ENCODE peak calls at places on chromosomes 6 and 20, in five cellular contexts. N is tibial artery, T is adipocyte, P is GM12865, E is adrenal gland. M is an unnamed sample.

GRCh38 chr6:38701551-38701950 is 1.4 kb downstream of the GLO1 start:
- DNase-seq in N (no peak), T (no peak), P (no peak), E (no peak), M (no peak)

GRCh38 chr20:21808863-21809664 is 103.6 kb downstream of the PAX1 start:
- DNase-seq in N (peak), T (no peak), P (peak), E (peak), M (peak)

GRCh38 chr6:132364249-132364648 is 37.0 kb downstream of the MOXD1 start:
- DNase-seq in N (no peak), T (no peak), P (no peak), E (no peak), M (no peak)

GRCh38 chr6:28568515-28569108 is 42.9 kb downstream of the GPX5 start:
- DNase-seq in N (no peak), T (no peak), P (peak), E (no peak), M (no peak)

GRCh38 chr6:938271-939046 is 245.5 kb upstream of the EXOC2 start:
- DNase-seq in N (no peak), T (no peak), P (no peak), E (no peak), M (no peak)

GRCh38 chr20:12966468-12967085 is 42.2 kb upstream of the SPTLC3 start:
- DNase-seq in N (no peak), T (peak), P (no peak), E (no peak), M (no peak)

GRCh38 chr6:159039885-159040258 is 4.9 kb downstream of the TAGAP start:
- DNase-seq in N (no peak), T (no peak), P (no peak), E (no peak), M (no peak)

GRCh38 chr6:167572841-167573271 is 248.0 kb downstream of the TTLL2 start:
- DNase-seq in N (no peak), T (no peak), P (no peak), E (no peak), M (no peak)

GRCh38 chr20:37868998-37869861 is 33.7 kb upstream of the VSTM2L start:
- DNase-seq in N (no peak), T (no peak), P (no peak), E (no peak), M (no peak)

GRCh38 chr6:39923394-39923793 is 10.9 kb downstream of the MOCS1 start:
- DNase-seq in N (peak), T (no peak), P (no peak), E (no peak), M (peak)

GRCh38 chr6:71181565-71181964 is 107.0 kb upstream of the OGFRL1 start:
- DNase-seq in N (no peak), T (peak), P (no peak), E (no peak), M (no peak)

GRCh38 chr20:18258126-18258860 is 30.0 kb upstream of the ZNF133 start:
- DNase-seq in N (no peak), T (no peak), P (no peak), E (no peak), M (no peak)

GRCh38 chr6:19896580-19897010 is 59.4 kb downstream of the ID4 start:
- DNase-seq in N (no peak), T (no peak), P (no peak), E (no peak), M (no peak)

GRCh38 chr6:31441368-31442267 is 38.2 kb downstream of the MICA start:
- DNase-seq in N (peak), T (peak), P (peak), E (peak), M (peak)

GRCh38 chr6:34358389-34358906 is 34.0 kb downstream of the NUDT3 start:
- DNase-seq in N (no peak), T (peak), P (no peak), E (peak), M (no peak)

GRCh38 chr6:105179244-105180065 is at the start of gene POPDC3:
- DNase-seq in N (no peak), T (peak), P (peak), E (no peak), M (peak)

GRCh38 chr20:35991142-35991771 is 22.9 kb downstream of the CNBD2 start:
- DNase-seq in N (no peak), T (peak), P (peak), E (no peak), M (no peak)

GRCh38 chr6:1346556-1347186 is 34.8 kb downstream of the FOXQ1 start:
- DNase-seq in N (no peak), T (no peak), P (no peak), E (no peak), M (no peak)

GRCh38 chr6:25962368-25963127 is at the start of gene TRIM38:
- DNase-seq in N (peak), T (peak), P (peak), E (peak), M (peak)

GRCh38 chr6:139577124-139577800 is 202.8 kb upstream of the CITED2 start:
- DNase-seq in N (no peak), T (no peak), P (no peak), E (peak), M (no peak)

GRCh38 chr20:63052571-63053429 is 46.0 kb upstream of the BHLHE23 start:
- DNase-seq in N (no peak), T (no peak), P (no peak), E (no peak), M (no peak)

GRCh38 chr20:52941803-52942202 is 30.4 kb upstream of the TSHZ2 start:
- DNase-seq in N (no peak), T (no peak), P (no peak), E (no peak), M (no peak)

GRCh38 chr6:54698974-54699373 is 147.6 kb upstream of the FAM83B start:
- DNase-seq in N (no peak), T (no peak), P (peak), E (no peak), M (no peak)

GRCh38 chr20:6920991-6921613 is 153.6 kb downstream of the BMP2 start:
- DNase-seq in N (no peak), T (no peak), P (no peak), E (no peak), M (no peak)

GRCh38 chr20:598133-598881 is 11.8 kb downstream of the TCF15 start:
- DNase-seq in N (no peak), T (no peak), P (no peak), E (no peak), M (no peak)

GRCh38 chr20:18138266-18138582 is 561 bp downstream of the KAT14 start:
- DNase-seq in N (no peak), T (no peak), P (no peak), E (no peak), M (no peak)

M was measured in mucosa of descending colon.